ENCODE peak calls at places on chromosome 20, in eight cellular contexts. B is stimulated activated CD8-positive, alpha-beta memory T cell treated with anti-CD3 and anti-CD28 coated beads, Interleukin-4, amount 100 ng/mL, for 1 hour; N is globus pallidus; Y is astrocyte of the spinal cord; E is NCI-H146; U is cardiac fibroblast; L is suprapubic skin; J is brain pericyte. I is an unnamed sample.

GRCh38 chr20:63158845-63159244 is 57.1 kb downstream of the YTHDF1 start:
- DNase-seq in B (no peak), L (no peak), Y (no peak), U (no peak), E (no peak), J (no peak), N (no peak), I (no peak)

GRCh38 chr20:51379601-51380341 is 162.7 kb downstream of the NFATC2 start:
- DNase-seq in L (peak), N (no peak), E (no peak), B (no peak), Y (no peak), J (no peak), U (no peak), I (no peak)

GRCh38 chr20:23078994-23079364 is 7.1 kb downstream of the CD93 start:
- DNase-seq in L (no peak), B (no peak), J (no peak), E (peak), Y (no peak), N (no peak), U (no peak), I (no peak)

GRCh38 chr20:51375561-51375960 is 167.0 kb downstream of the NFATC2 start:
- DNase-seq in N (no peak), L (peak), B (no peak), E (no peak), U (no peak), Y (no peak), J (no peak), I (no peak)

GRCh38 chr20:11734431-11734830 is 183.3 kb upstream of the BTBD3 start:
- DNase-seq in E (peak), N (no peak), L (no peak), Y (no peak), J (no peak), B (no peak), U (no peak), I (no peak)

GRCh38 chr20:440636-441035 is 21.7 kb downstream of the TBC1D20 start:
- DNase-seq in N (no peak), B (no peak), J (no peak), E (no peak), L (peak), U (peak), Y (no peak), I (no peak)

GRCh38 chr20:61789329-61789728 is 276.4 kb downstream of the TAF4 start:
- DNase-seq in Y (no peak), U (no peak), N (no peak), J (no peak), E (no peak), B (no peak), L (no peak), I (no peak)

GRCh38 chr20:38201356-38201755 is 36.3 kb upstream of the TGM2 start:
- DNase-seq in Y (peak), E (no peak), U (peak), B (no peak), L (no peak), J (no peak), N (no peak), I (peak)

GRCh38 chr20:41151134-41151869 is 14.0 kb downstream of the PLCG1 start:
- DNase-seq in J (no peak), B (no peak), N (no peak), U (no peak), Y (no peak), E (no peak), L (no peak), I (no peak)

GRCh38 chr20:63032861-63033634 is 26.3 kb upstream of the BHLHE23 start:
- DNase-seq in N (no peak), Y (no peak), B (no peak), E (no peak), U (no peak), L (peak), J (no peak), I (no peak)

GRCh38 chr20:35839891-35840290 is 68.1 kb downstream of the PHF20 start:
- DNase-seq in Y (no peak), N (no peak), E (no peak), B (no peak), J (no peak), L (no peak), U (no peak), I (no peak)

GRCh38 chr20:9220874-9221547 is 152.1 kb downstream of the PLCB4 start:
- DNase-seq in U (peak), N (no peak), E (no peak), L (no peak), Y (peak), J (no peak), B (no peak), I (peak)

GRCh38 chr20:63522981-63523611 is 2.5 kb downstream of the PPDPF start:
- DNase-seq in J (no peak), Y (no peak), B (no peak), N (no peak), E (no peak), U (no peak), L (peak), I (no peak)

GRCh38 chr20:3406481-3407425 is 716 bp downstream of the DNAAF9 start:
- DNase-seq in J (no peak), B (no peak), L (peak), N (peak), Y (no peak), U (peak), E (peak), I (peak)

GRCh38 chr20:42193119-42193518 is 574.9 kb upstream of the CHD6 start:
- DNase-seq in J (no peak), N (no peak), E (no peak), L (no peak), U (no peak), B (no peak), Y (no peak), I (no peak)

GRCh38 chr20:21100590-21101452 is 5.3 kb downstream of the LINC00237 start:
- DNase-seq in J (no peak), L (no peak), B (no peak), E (peak), U (peak), Y (peak), N (peak), I (peak)

GRCh38 chr20:15930324-15931305 is 642.6 kb downstream of the KIF16B start:
- DNase-seq in Y (peak), E (peak), B (no peak), N (peak), U (peak), J (peak), L (no peak), I (peak)

GRCh38 chr20:62822788-62823651 is 6.2 kb downstream of the COL9A3 start:
- DNase-seq in L (no peak), N (peak), J (no peak), E (peak), Y (no peak), U (peak), B (no peak), I (no peak)

GRCh38 chr20:16713056-16713455 is 16.8 kb upstream of the SNRPB2 start:
- DNase-seq in L (no peak), Y (no peak), J (no peak), B (no peak), N (peak), U (no peak), E (no peak), I (no peak)

GRCh38 chr20:48684501-48685041 is 143.2 kb downstream of the PREX1 start:
- DNase-seq in B (no peak), N (no peak), J (no peak), E (no peak), U (no peak), Y (no peak), L (no peak), I (no peak)

GRCh38 chr20:61957961-61958715 is 107.5 kb downstream of the TAF4 start:
- DNase-seq in N (no peak), B (no peak), U (no peak), Y (no peak), E (no peak), J (no peak), L (no peak), I (no peak)

GRCh38 chr20:46406986-46407670 is 713 bp upstream of the ELMO2 start:
- DNase-seq in J (no peak), B (peak), U (peak), L (peak), Y (peak), N (no peak), E (peak), I (peak)

GRCh38 chr20:22248052-22248667 is 336.2 kb downstream of the FOXA2 start:
- DNase-seq in J (no peak), Y (peak), B (no peak), N (no peak), E (no peak), U (peak), L (no peak), I (no peak)

GRCh38 chr20:44807051-44807683 is 3.2 kb downstream of the RIMS4 start:
- DNase-seq in J (no peak), N (no peak), L (no peak), B (no peak), U (no peak), E (no peak), Y (no peak), I (no peak)

GRCh38 chr20:31860431-31861345 is 9.6 kb downstream of the DUSP15 start:
- DNase-seq in L (no peak), U (peak), B (no peak), N (no peak), J (no peak), E (peak), Y (no peak), I (no peak)

GRCh38 chr20:45463113-45463512 is 6.4 kb upstream of the WFDC2 start:
- DNase-seq in L (no peak), J (no peak), U (no peak), B (no peak), Y (no peak), E (no peak), N (no peak), I (no peak)

GRCh38 chr20:402496-402885 is 5.6 kb upstream of the RBCK1 start:
- DNase-seq in B (no peak), Y (no peak), E (no peak), N (no peak), L (no peak), J (no peak), U (no peak), I (no peak)

GRCh38 chr20:1287787-1288569 is 21.9 kb downstream of the SNPH start:
- DNase-seq in N (no peak), E (no peak), U (no peak), J (no peak), Y (no peak), B (no peak), L (peak), I (no peak)

GRCh38 chr20:19828233-19828632 is 70.2 kb downstream of the RIN2 start:
- DNase-seq in L (no peak), E (peak), B (no peak), J (no peak), Y (peak), U (peak), N (peak), I (peak)

GRCh38 chr20:7094438-7094997 is 327.0 kb downstream of the BMP2 start:
- DNase-seq in B (no peak), E (peak), Y (peak), U (peak), N (peak), J (no peak), L (no peak), I (peak)